ENCODE peak calls at places on chromosomes 4 and X, in eight cellular contexts. P is heart right ventricle; S is aorta; L is cardiac fibroblast; V is AG04450; Z is effector memory CD4-positive, alpha-beta T cell; C is psoas muscle; N is GM23248. Q is an unnamed sample.

GRCh38 chrX:153400146-153401132 is 711 bp downstream of the PNMA6E start:
- DNase-seq in P (peak), S (no peak), L (peak), V (no peak), Z (peak), C (peak), N (peak), Q (peak)

GRCh38 chr4:99468891-99469290 is 33.7 kb upstream of the ADH7 start:
- DNase-seq in P (no peak), S (no peak), L (no peak), V (no peak), Z (no peak), C (no peak), N (peak), Q (no peak)

GRCh38 chr4:147340111-147340510 is 140.8 kb upstream of the EDNRA start:
- DNase-seq in P (no peak), S (no peak), L (peak), V (no peak), Z (no peak), C (no peak), N (peak), Q (no peak)

GRCh38 chr4:1644906-1645657 is 39.0 kb downstream of the FAM53A start:
- DNase-seq in P (peak), S (no peak), L (peak), V (no peak), Z (no peak), C (peak), N (peak), Q (no peak)

GRCh38 chr4:3285558-3286334 is 7.1 kb upstream of the RGS12 start:
- DNase-seq in P (no peak), S (peak), L (peak), V (no peak), Z (no peak), C (peak), N (peak), Q (no peak)

GRCh38 chr4:112857461-112857860 is 192.0 kb upstream of the ANK2 start:
- DNase-seq in P (no peak), S (no peak), L (peak), V (peak), Z (no peak), C (no peak), N (peak), Q (no peak)

GRCh38 chrX:13750812-13751211 is 16.3 kb downstream of the OFD1 start:
- DNase-seq in P (no peak), S (no peak), L (no peak), V (no peak), Z (no peak), C (no peak), N (no peak), Q (no peak)

GRCh38 chrX:139750390-139750789 is 42.4 kb upstream of the MCF2 start:
- DNase-seq in P (no peak), S (no peak), L (no peak), V (no peak), Z (no peak), C (no peak), N (peak), Q (no peak)

GRCh38 chrX:140971385-140971784 is 31.0 kb upstream of the SPANXB1 start:
- DNase-seq in P (no peak), S (no peak), L (no peak), V (no peak), Z (no peak), C (no peak), N (no peak), Q (no peak)

GRCh38 chrX:84956304-84956703 is 47.4 kb upstream of the APOOL start:
- DNase-seq in P (no peak), S (no peak), L (no peak), V (no peak), Z (no peak), C (no peak), N (peak), Q (no peak)

GRCh38 chrX:78573630-78574029 is 85.5 kb downstream of the RTL3 start:
- DNase-seq in P (no peak), S (no peak), L (no peak), V (no peak), Z (no peak), C (no peak), N (no peak), Q (no peak)

GRCh38 chr4:1723131-1723801 is 1.9 kb downstream of the TACC3 start:
- DNase-seq in P (no peak), S (no peak), L (no peak), V (no peak), Z (no peak), C (no peak), N (no peak), Q (no peak)

GRCh38 chr4:15928883-15929282 is 9.7 kb downstream of the FGFBP1 start:
- DNase-seq in P (no peak), S (no peak), L (no peak), V (no peak), Z (no peak), C (no peak), N (no peak), Q (no peak)

GRCh38 chr4:1366371-1367229 is 19.6 kb downstream of the UVSSA start:
- DNase-seq in P (peak), S (peak), L (no peak), V (no peak), Z (no peak), C (no peak), N (no peak), Q (no peak)

GRCh38 chr4:93184093-93184492 is 644.5 kb upstream of the ATOH1 start:
- DNase-seq in P (no peak), S (no peak), L (no peak), V (no peak), Z (no peak), C (no peak), N (no peak), Q (no peak)

GRCh38 chrX:140439455-140439854 is 65.4 kb downstream of the SOX3 start:
- DNase-seq in P (peak), S (no peak), L (no peak), V (no peak), Z (no peak), C (no peak), N (peak), Q (no peak)

GRCh38 chrX:30023451-30023850 is 191.9 kb upstream of the MAGEB2 start:
- DNase-seq in P (no peak), S (no peak), L (peak), V (no peak), Z (no peak), C (no peak), N (peak), Q (no peak)

GRCh38 chr4:137755033-137755471 is 222.8 kb upstream of the PCDH18 start:
- DNase-seq in P (no peak), S (no peak), L (peak), V (peak), Z (no peak), C (no peak), N (peak), Q (no peak)

GRCh38 chr4:37978509-37978908 is 18.3 kb downstream of the PTTG2 start:
- DNase-seq in P (no peak), S (no peak), L (peak), V (no peak), Z (no peak), C (no peak), N (no peak), Q (no peak)
- H3K4me3 ChIP-seq in P (no peak), S (peak), L (peak), V (peak), Z (no peak), C (peak), N (peak), Q (peak)

GRCh38 chr4:121070696-121071639 is 1.4 kb downstream of the NDNF start:
- DNase-seq in P (peak), S (peak), L (peak), V (no peak), Z (no peak), C (peak), N (peak), Q (no peak)
- H3K4me3 ChIP-seq in P (peak), S (peak), L (peak), V (peak), Z (peak), C (peak), N (peak), Q (no peak)

GRCh38 chr4:109303141-109303499 is 662 bp upstream of the COL25A1 start:
- DNase-seq in P (no peak), S (no peak), L (no peak), V (no peak), Z (no peak), C (no peak), N (peak), Q (no peak)
- H3K4me3 ChIP-seq in P (peak), S (peak), L (peak), V (peak), Z (peak), C (peak), N (peak), Q (peak)

GRCh38 chr4:55038176-55038890 is 87.1 kb downstream of the KDR start:
- DNase-seq in P (peak), S (no peak), L (peak), V (no peak), Z (no peak), C (no peak), N (peak), Q (no peak)
- H3K4me3 ChIP-seq in P (no peak), S (no peak), L (no peak), V (no peak), Z (no peak), C (no peak), N (no peak), Q (no peak)

GRCh38 chr4:21728231-21728758 is 220.3 kb downstream of the KCNIP4 start:
- DNase-seq in P (no peak), S (no peak), L (no peak), V (no peak), Z (no peak), C (no peak), N (peak), Q (no peak)

DNA sequence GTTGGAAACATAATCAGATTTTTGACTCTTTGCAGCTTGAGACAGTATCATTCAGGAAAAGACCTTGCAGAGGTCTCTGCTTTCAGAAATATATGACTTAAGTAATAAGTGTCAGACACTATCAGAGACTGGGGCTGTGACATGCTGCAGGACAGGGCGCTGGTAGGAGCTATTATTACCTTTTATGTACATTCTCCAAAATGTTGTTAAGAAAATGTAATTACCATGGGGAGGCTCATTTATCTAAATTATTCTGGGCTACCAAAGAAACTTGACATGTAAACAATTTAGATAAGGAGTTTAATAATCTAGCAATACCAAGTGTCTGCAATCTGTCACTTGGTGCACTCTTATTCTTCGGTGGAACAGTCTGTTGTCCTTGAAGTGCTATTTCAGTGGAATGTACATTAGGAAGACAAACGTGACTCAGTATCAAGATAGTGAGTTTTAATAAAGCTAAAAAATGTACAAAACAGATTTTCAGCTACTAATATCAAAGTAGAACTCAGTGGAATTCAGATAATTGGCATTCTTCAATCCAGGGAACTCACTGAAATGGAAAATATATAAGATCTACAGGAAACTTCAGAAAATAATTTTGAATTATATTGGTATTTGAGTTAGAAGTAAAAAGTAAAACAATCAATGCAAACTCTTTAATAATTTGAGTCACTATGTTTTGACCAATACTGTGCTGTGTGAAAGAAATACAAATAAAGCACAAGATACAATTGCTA is 214.5 kb downstream of the KCNIP4 start:
- DNase-seq in P (no peak), S (no peak), L (no peak), V (no peak), Z (no peak), C (no peak), N (no peak), Q (no peak)
- H3K4me3 ChIP-seq in P (no peak), S (no peak), L (no peak), V (no peak), Z (no peak), C (no peak), N (no peak), Q (no peak)

GRCh38 chrX:100625985-100626491 is 10.6 kb downstream of the TSPAN6 start:
- DNase-seq in P (no peak), S (no peak), L (no peak), V (no peak), Z (no peak), C (no peak), N (no peak), Q (peak)
- H3K4me3 ChIP-seq in P (no peak), S (no peak), L (no peak), V (no peak), Z (no peak), C (no peak), N (no peak), Q (no peak)

GRCh38 chrX:142249721-142250120 is 44.6 kb upstream of the MAGEC2 start:
- DNase-seq in P (no peak), S (no peak), L (no peak), V (no peak), Z (no peak), C (no peak), N (no peak), Q (no peak)
- H3K4me3 ChIP-seq in P (no peak), S (no peak), L (no peak), V (no peak), Z (no peak), C (no peak), N (no peak), Q (no peak)

DNA sequence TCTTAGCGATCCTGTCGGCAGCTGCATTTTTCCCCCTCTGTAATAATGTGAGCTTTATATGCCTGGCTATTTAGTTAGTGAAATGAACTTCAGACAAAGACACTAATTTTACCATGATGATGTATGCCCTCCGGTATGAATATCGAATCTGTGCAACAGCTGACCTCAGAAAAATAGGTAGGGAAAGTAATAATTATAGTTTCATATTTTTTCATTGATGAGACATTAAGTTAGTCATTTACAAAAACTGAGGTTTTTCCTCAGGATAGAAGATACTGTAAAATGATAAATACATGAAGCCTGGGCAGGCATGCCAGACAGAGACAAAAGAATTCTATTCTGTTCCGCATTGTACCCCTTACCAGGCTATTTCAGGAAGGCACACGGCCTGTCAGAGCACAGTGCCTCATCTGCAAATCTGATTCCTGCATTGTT is 155.8 kb downstream of the SHROOM3 start:
- DNase-seq in P (no peak), S (no peak), L (peak), V (no peak), Z (no peak), C (no peak), N (peak), Q (no peak)
- H3K4me3 ChIP-seq in P (no peak), S (peak), L (no peak), V (no peak), Z (no peak), C (no peak), N (peak), Q (no peak)

DNA sequence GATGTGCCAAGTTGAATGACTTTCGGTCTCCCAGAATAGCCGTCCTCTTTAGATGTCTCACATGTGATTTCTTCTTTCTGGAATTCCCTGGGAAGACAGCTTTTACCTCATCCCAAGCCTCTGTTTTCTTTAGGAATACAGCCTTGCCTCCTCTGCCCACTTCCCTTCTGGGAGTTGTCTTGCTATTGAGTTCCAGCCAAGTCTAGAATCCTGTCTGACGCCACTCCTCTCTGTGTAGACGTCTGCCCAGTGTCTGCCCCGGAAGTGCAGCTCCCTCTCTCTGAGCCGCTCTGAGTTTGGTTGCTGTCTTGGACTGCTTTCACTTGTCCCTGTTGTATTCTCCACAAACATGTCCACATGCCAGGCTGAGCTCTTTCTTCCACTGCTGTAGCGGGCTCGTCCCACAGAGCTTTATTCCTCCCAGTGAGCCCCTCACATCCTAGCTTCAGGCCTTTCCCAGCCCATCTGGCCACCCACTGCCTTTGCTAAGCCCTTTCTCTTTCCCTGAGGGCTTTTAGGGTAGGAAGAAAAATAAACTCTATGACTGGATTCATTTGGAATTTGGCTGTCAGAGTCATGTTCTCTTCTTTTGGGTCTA is 9.0 kb upstream of the IGFBP7 start:
- DNase-seq in P (peak), S (peak), L (peak), V (peak), Z (no peak), C (peak), N (peak), Q (no peak)
- H3K4me3 ChIP-seq in P (no peak), S (no peak), L (peak), V (peak), Z (no peak), C (peak), N (peak), Q (no peak)

GRCh38 chrX:40960041-40960440 is 125.2 kb upstream of the USP9X start:
- DNase-seq in P (no peak), S (no peak), L (no peak), V (no peak), Z (no peak), C (no peak), N (no peak), Q (no peak)
- H3K4me3 ChIP-seq in P (no peak), S (no peak), L (no peak), V (no peak), Z (no peak), C (no peak), N (no peak), Q (no peak)